ENCODE peak calls at places on chromosome 15, in eight cellular contexts. I is lower lobe of right lung, O is sigmoid colon, V is endothelial cell of umbilical vein, L is RWPE1, M is spleen, J is neural crest cell, E is IMR-90. F is an unnamed sample.
A peak's percentile ranks its signal among the peaks of the same experiment; 100 is the strongest.

GRCh38 chr15:59174846-59175831 is 31.5 kb upstream of the LDHAL6B start:
- DNase-seq in I (peak; percentile 63), O (peak; percentile 66), V (peak; percentile 75), L (no peak), M (no peak), J (peak; percentile 33), E (peak; percentile 87), F (peak; percentile 3)

GRCh38 chr15:84967380-84967779 is 14.3 kb upstream of the PDE8A start:
- DNase-seq in I (no peak), O (no peak), V (no peak), L (no peak), M (no peak), J (no peak), E (no peak), F (no peak)

GRCh38 chr15:37921527-37922385 is 12.7 kb upstream of the TMCO5A start:
- DNase-seq in I (no peak), O (no peak), V (no peak), L (no peak), M (no peak), J (no peak), E (peak; percentile 33), F (no peak)

GRCh38 chr15:28901987-28902745 is 16.4 kb downstream of the APBA2 start:
- DNase-seq in I (no peak), O (no peak), V (no peak), L (no peak), M (peak; percentile 50), J (no peak), E (no peak), F (no peak)

GRCh38 chr15:32965897-32966296 is 228.6 kb downstream of the FMN1 start:
- DNase-seq in I (no peak), O (no peak), V (no peak), L (no peak), M (no peak), J (no peak), E (no peak), F (no peak)

GRCh38 chr15:80467311-80467714 is 63.1 kb downstream of the ARNT2 start:
- DNase-seq in I (no peak), O (no peak), V (no peak), L (no peak), M (no peak), J (no peak), E (no peak), F (no peak)

GRCh38 chr15:78003539-78004008 is 73.9 kb downstream of the TBC1D2B start:
- DNase-seq in I (no peak), O (peak; percentile 58), V (no peak), L (no peak), M (no peak), J (no peak), E (no peak), F (no peak)

GRCh38 chr15:82538961-82539689 is 1.1 kb downstream of the RPS17 start:
- DNase-seq in I (no peak), O (no peak), V (peak; percentile 20), L (no peak), M (no peak), J (no peak), E (no peak), F (no peak)

GRCh38 chr15:63038926-63039673 is 3.4 kb upstream of the TPM1 start:
- DNase-seq in I (no peak), O (no peak), V (no peak), L (no peak), M (no peak), J (no peak), E (peak; percentile 83), F (no peak)

GRCh38 chr15:46442901-46443590 is 808.2 kb downstream of the SQOR start:
- DNase-seq in I (no peak), O (no peak), V (no peak), L (no peak), M (no peak), J (no peak), E (no peak), F (no peak)

GRCh38 chr15:36363335-36363734 is 216.1 kb upstream of the CDIN1 start:
- DNase-seq in I (no peak), O (no peak), V (no peak), L (no peak), M (no peak), J (no peak), E (peak; percentile 40), F (no peak)

GRCh38 chr15:94231728-94232086 is 346 bp downstream of the MCTP2 start:
- DNase-seq in I (no peak), O (peak; percentile 57), V (no peak), L (peak; percentile 42), M (no peak), J (peak; percentile 1), E (no peak), F (no peak)

GRCh38 chr15:101451192-101451799 is 38.2 kb downstream of the PCSK6 start:
- DNase-seq in I (no peak), O (peak; percentile 79), V (no peak), L (no peak), M (peak; percentile 87), J (no peak), E (no peak), F (no peak)

GRCh38 chr15:63820210-63820609 is 13.5 kb downstream of the HERC1 start:
- DNase-seq in I (no peak), O (no peak), V (no peak), L (no peak), M (no peak), J (no peak), E (no peak), F (no peak)

GRCh38 chr15:94743668-94744067 is 512.3 kb downstream of the MCTP2 start:
- DNase-seq in I (no peak), O (no peak), V (no peak), L (peak; percentile 46), M (no peak), J (no peak), E (no peak), F (no peak)

GRCh38 chr15:68578960-68579935 is at the start of gene CORO2B:
- DNase-seq in I (no peak), O (no peak), V (no peak), L (peak; percentile 45), M (no peak), J (peak; percentile 59), E (peak; percentile 47), F (no peak)
- TF ChIP-seq CTCF in I (no peak), O (no peak), V (no peak), L (no peak), M (no peak), J (no peak), E (no peak), F (no peak)

DNA sequence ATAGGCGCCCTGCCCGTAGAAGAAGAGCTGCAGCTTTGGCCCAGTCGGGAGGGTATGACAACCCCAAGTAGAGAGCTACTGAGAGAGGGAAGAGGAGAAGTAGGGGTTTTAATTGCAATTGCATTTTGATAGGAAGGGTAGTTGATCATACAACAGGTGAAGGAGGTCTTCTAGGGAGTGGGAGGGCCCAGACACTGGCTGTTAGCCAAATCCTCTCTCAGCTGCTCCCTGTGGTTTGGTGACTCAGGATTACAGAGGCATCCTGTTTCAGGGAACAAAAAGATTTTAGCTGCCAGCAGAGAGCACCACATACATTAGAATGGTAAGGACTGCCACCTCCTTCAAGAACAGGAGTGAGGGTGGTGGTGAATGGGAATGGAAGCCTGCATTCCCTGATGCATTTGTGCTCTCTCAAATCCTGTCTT is 408.9 kb upstream of the THBS1 start:
- DNase-seq in I (peak; percentile 52), O (peak; percentile 82), V (peak; percentile 99), L (peak; percentile 94), M (no peak), J (no peak), E (peak; percentile 99), F (no peak)
- TF ChIP-seq CTCF in I (peak; percentile 42), O (peak; percentile 45), V (peak; percentile 41), L (peak; percentile 61), M (peak; percentile 9), J (peak; percentile 61), E (peak; percentile 86), F (no peak)

DNA sequence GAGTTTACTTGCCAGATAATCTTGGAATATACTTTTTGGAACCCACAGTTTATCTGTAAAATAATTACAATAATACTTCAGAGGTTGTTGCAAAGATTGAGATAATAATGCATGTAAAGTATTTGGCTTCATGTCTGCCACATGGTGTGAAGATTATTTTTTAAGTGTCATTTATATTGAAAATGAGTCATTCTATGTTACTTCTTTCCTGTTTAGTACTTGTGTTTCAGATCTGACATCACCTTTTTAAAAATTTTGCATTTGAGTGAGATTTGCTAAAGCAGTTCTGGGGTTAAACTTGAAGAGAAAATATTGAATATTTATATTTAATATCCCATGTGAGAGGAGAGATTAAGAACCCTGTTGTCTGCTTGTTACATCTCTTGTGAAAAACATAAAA is 31.2 kb downstream of the IQGAP1 start:
- DNase-seq in I (no peak), O (no peak), V (no peak), L (no peak), M (no peak), J (no peak), E (no peak), F (no peak)
- TF ChIP-seq CTCF in I (no peak), O (no peak), V (no peak), L (no peak), M (no peak), J (no peak), E (no peak), F (no peak)

GRCh38 chr15:74170845-74171578 is 2.5 kb upstream of the ISLR start:
- DNase-seq in I (peak; percentile 15), O (peak; percentile 53), V (no peak), L (no peak), M (no peak), J (no peak), E (no peak), F (no peak)

GRCh38 chr15:74171965-74172541 is 1.5 kb upstream of the ISLR start:
- DNase-seq in I (no peak), O (peak; percentile 48), V (no peak), L (no peak), M (no peak), J (no peak), E (no peak), F (no peak)

GRCh38 chr15:74173545-74174215 is at the start of gene ISLR:
- DNase-seq in I (peak; percentile 27), O (peak; percentile 86), V (no peak), L (no peak), M (peak; percentile 61), J (no peak), E (peak; percentile 8), F (no peak)

GRCh38 chr15:74174216-74174965 is 881 bp downstream of the ISLR start:
- DNase-seq in I (peak; percentile 33), O (peak; percentile 82), V (no peak), L (no peak), M (peak; percentile 69), J (no peak), E (no peak), F (no peak)

DNA sequence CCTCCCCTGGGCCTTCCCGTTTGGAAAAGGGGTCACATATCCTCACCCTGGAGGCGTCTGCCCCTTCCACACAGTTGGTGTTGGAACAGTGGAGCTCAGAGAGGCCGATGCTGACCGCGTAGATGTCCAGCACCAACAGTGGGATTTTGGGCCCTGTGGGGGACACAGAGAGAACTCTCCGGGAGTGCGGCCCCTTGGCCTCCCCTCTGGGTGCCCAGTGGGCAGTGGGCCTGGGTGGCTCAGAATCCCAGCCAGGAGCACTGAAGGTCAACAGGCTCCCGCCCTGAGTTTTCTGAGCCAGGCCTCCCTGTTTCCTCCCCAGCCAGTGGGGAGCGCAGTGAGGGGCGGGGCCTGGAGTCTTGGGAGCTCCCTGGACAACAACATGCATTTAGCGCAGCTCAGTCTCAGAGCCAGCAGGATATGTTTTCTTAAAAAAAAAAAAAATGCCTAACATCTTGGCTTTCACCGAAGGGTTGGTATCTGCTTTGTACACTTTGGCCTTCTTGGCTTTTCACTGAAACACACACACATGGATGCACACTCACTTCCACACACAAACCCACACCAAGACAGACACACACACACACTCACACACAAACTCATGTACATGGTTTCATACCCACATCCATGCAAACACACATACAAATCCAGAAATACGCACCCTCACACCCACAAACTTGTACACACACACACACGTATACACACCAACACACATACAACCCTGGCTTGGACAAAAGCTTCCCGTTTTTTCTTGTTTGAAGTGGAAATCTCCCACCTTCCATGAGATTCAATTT is 562 bp upstream of the ISLR start:
- DNase-seq in I (peak; percentile 50), O (peak; percentile 89), V (no peak), L (no peak), M (peak; percentile 66), J (no peak), E (peak; percentile 39), F (no peak)
- TF ChIP-seq CTCF in I (no peak), O (no peak), V (no peak), L (no peak), M (no peak), J (no peak), E (no peak), F (no peak)

F was measured in CD4-positive, alpha-beta T cell.